ENCODE peak calls at places on chromosomes 16 and 17, in eight cellular contexts. S is hepatic stellate cell, C is T-helper 2 cell, T is MCF 10A, X is GM12891, F is RKO, Y is HCT116, Z is EL. J is an unnamed sample.

GRCh38 chr17:16872351-16872751 is 99.6 kb downstream of the TNFRSF13B start:
- DNase-seq in C (no peak), X (no peak), T (no peak), F (no peak), Y (no peak), Z (peak), S (no peak), J (no peak)

GRCh38 chr17:3865166-3865565 is 19.1 kb upstream of the NCBP3 start:
- DNase-seq in S (peak), Y (no peak), X (no peak), Z (peak), F (no peak), C (no peak), T (peak), J (peak)

GRCh38 chr16:21684199-21684598 is 20.4 kb downstream of the OTOA start:
- DNase-seq in S (no peak), Z (no peak), F (no peak), X (no peak), Y (peak), C (no peak), T (peak), J (no peak)

GRCh38 chr17:64020068-64020766 is at the start of gene ICAM2:
- DNase-seq in Y (no peak), X (no peak), S (no peak), F (peak), T (no peak), Z (no peak), C (peak), J (no peak)

GRCh38 chr17:69909389-69909788 is 165.6 kb upstream of the KCNJ16 start:
- DNase-seq in S (no peak), X (no peak), Z (no peak), Y (no peak), T (no peak), C (no peak), F (no peak), J (no peak)

GRCh38 chr16:82038941-82039340 is 3.9 kb downstream of the HSD17B2 start:
- DNase-seq in Z (no peak), Y (no peak), F (no peak), C (no peak), X (no peak), T (no peak), S (no peak), J (no peak)

GRCh38 chr16:24257965-24258364 is 1.8 kb downstream of the CACNG3 start:
- DNase-seq in S (no peak), Z (no peak), Y (no peak), F (no peak), X (no peak), C (no peak), T (peak), J (no peak)

GRCh38 chr17:43591750-43592562 is 45.8 kb upstream of the ETV4 start:
- DNase-seq in X (no peak), T (peak), S (peak), Y (no peak), C (no peak), Z (peak), F (no peak), J (peak)

GRCh38 chr17:67588326-67588725 is 129.4 kb upstream of the NOL11 start:
- DNase-seq in Z (no peak), S (no peak), Y (no peak), X (no peak), T (no peak), C (no peak), F (no peak), J (no peak)

GRCh38 chr17:37745801-37746426 is 1.1 kb upstream of the HNF1B start:
- DNase-seq in Y (no peak), C (no peak), S (no peak), T (no peak), Z (no peak), X (no peak), F (no peak), J (no peak)